ENCODE peak calls at places on chromosomes 5 and 9, in four cellular contexts. One of them, this sample, is unnamed.

GRCh38 chr5:1743769-1744085 is 55.9 kb downstream of the MRPL36 start:
- DNase-seq in brain microvascular endothelial cell: no peak
- DNase-seq in stomach: no peak
- DNase-seq in A549: no peak
- DNase-seq in this sample: no peak

GRCh38 chr9:6552738-6553121 is 92.8 kb downstream of the GLDC start:
- DNase-seq in brain microvascular endothelial cell: peak
- DNase-seq in stomach: no peak
- DNase-seq in A549: no peak
- DNase-seq in this sample: no peak

GRCh38 chr5:159901308-159901707 is 15.0 kb upstream of the ADRA1B start:
- DNase-seq in brain microvascular endothelial cell: no peak
- DNase-seq in stomach: no peak
- DNase-seq in A549: no peak
- DNase-seq in this sample: no peak

GRCh38 chr5:75335952-75336624 is 932 bp upstream of the HMGCR start:
- DNase-seq in brain microvascular endothelial cell: peak
- DNase-seq in stomach: no peak
- DNase-seq in A549: peak
- DNase-seq in this sample: peak

GRCh38 chr9:117265253-117265652 is 149.6 kb downstream of the ASTN2 start:
- DNase-seq in brain microvascular endothelial cell: no peak
- DNase-seq in stomach: no peak
- DNase-seq in A549: no peak
- DNase-seq in this sample: no peak

GRCh38 chr9:35814841-35815543 is at the start of gene HINT2:
- DNase-seq in brain microvascular endothelial cell: peak
- DNase-seq in stomach: peak
- DNase-seq in A549: peak
- DNase-seq in this sample: peak

GRCh38 chr5:126988021-126988569 is 42.3 kb downstream of the MARCHF3 start:
- DNase-seq in brain microvascular endothelial cell: no peak
- DNase-seq in stomach: no peak
- DNase-seq in A549: no peak
- DNase-seq in this sample: no peak

GRCh38 chr5:2125901-2126265 is 243.2 kb upstream of the IRX4 start:
- DNase-seq in brain microvascular endothelial cell: no peak
- DNase-seq in stomach: no peak
- DNase-seq in A549: no peak
- DNase-seq in this sample: no peak

GRCh38 chr9:93435386-93435785 is 16.1 kb upstream of the FAM120A start:
- DNase-seq in brain microvascular endothelial cell: no peak
- DNase-seq in stomach: no peak
- DNase-seq in A549: no peak
- DNase-seq in this sample: no peak

GRCh38 chr9:99140685-99141314 is 35.9 kb downstream of the TGFBR1 start:
- DNase-seq in brain microvascular endothelial cell: peak
- DNase-seq in stomach: no peak
- DNase-seq in A549: peak
- DNase-seq in this sample: no peak

GRCh38 chr5:142434322-142434612 is 109.4 kb upstream of the SPRY4 start:
- DNase-seq in brain microvascular endothelial cell: no peak
- DNase-seq in stomach: no peak
- DNase-seq in A549: no peak
- DNase-seq in this sample: no peak

GRCh38 chr9:109934499-109935214 is 154.7 kb downstream of the PALM2AKAP2 start:
- DNase-seq in brain microvascular endothelial cell: peak
- DNase-seq in stomach: no peak
- DNase-seq in A549: no peak
- DNase-seq in this sample: no peak

GRCh38 chr5:177086918-177087706 is 397 bp downstream of the FGFR4 start:
- DNase-seq in brain microvascular endothelial cell: no peak
- DNase-seq in stomach: peak
- DNase-seq in A549: peak
- DNase-seq in this sample: peak

GRCh38 chr5:4043135-4043534 is 447.5 kb downstream of the IRX1 start:
- DNase-seq in brain microvascular endothelial cell: no peak
- DNase-seq in stomach: no peak
- DNase-seq in A549: no peak
- DNase-seq in this sample: no peak

GRCh38 chr9:129567842-129568559 is 52.9 kb downstream of the C9orf50 start:
- DNase-seq in brain microvascular endothelial cell: no peak
- DNase-seq in stomach: peak
- DNase-seq in A549: peak
- DNase-seq in this sample: no peak

GRCh38 chr5:124764992-124765611 is 18.7 kb upstream of the ZNF608 start:
- DNase-seq in brain microvascular endothelial cell: no peak
- DNase-seq in stomach: no peak
- DNase-seq in A549: no peak
- DNase-seq in this sample: no peak

GRCh38 chr9:123725389-123725788 is 204.5 kb downstream of the DENND1A start:
- DNase-seq in brain microvascular endothelial cell: no peak
- DNase-seq in stomach: no peak
- DNase-seq in A549: no peak
- DNase-seq in this sample: no peak

GRCh38 chr9:70600479-70600878 is 186.0 kb upstream of the KLF9 start:
- DNase-seq in brain microvascular endothelial cell: peak
- DNase-seq in stomach: no peak
- DNase-seq in A549: no peak
- DNase-seq in this sample: no peak

GRCh38 chr9:70602364-70603019 is 188.0 kb upstream of the KLF9 start:
- DNase-seq in brain microvascular endothelial cell: peak
- DNase-seq in stomach: peak
- DNase-seq in A549: peak
- DNase-seq in this sample: peak

GRCh38 chr9:70603020-70603411 is 188.6 kb upstream of the KLF9 start:
- DNase-seq in brain microvascular endothelial cell: no peak
- DNase-seq in stomach: no peak
- DNase-seq in A549: no peak
- DNase-seq in this sample: no peak

GRCh38 chr9:70597886-70598285 is 183.4 kb upstream of the KLF9 start:
- DNase-seq in brain microvascular endothelial cell: no peak
- DNase-seq in stomach: no peak
- DNase-seq in A549: no peak
- DNase-seq in this sample: no peak

GRCh38 chr9:70601000-70601929 is 186.8 kb upstream of the KLF9 start:
- DNase-seq in brain microvascular endothelial cell: peak
- DNase-seq in stomach: peak
- DNase-seq in A549: no peak
- DNase-seq in this sample: peak
- H3K4me3 ChIP-seq in brain microvascular endothelial cell: peak
- H3K4me3 ChIP-seq in stomach: no peak
- H3K4me3 ChIP-seq in A549: no peak
- H3K4me3 ChIP-seq in this sample: no peak

GRCh38 chr9:134182554-134183219 is 18.3 kb upstream of the RNU6ATAC start:
- DNase-seq in brain microvascular endothelial cell: no peak
- DNase-seq in stomach: no peak
- DNase-seq in A549: peak
- DNase-seq in this sample: no peak
- TF ChIP-seq CTCF in brain microvascular endothelial cell: no peak
- TF ChIP-seq CTCF in stomach: no peak
- TF ChIP-seq CTCF in A549: no peak
- TF ChIP-seq CTCF in this sample: no peak

GRCh38 chr5:122014232-122014940 is 52.6 kb downstream of the SRFBP1 start:
- DNase-seq in brain microvascular endothelial cell: no peak
- DNase-seq in stomach: no peak
- DNase-seq in A549: no peak
- DNase-seq in this sample: no peak
- H3K4me3 ChIP-seq in brain microvascular endothelial cell: no peak
- H3K4me3 ChIP-seq in stomach: no peak
- H3K4me3 ChIP-seq in A549: no peak
- H3K4me3 ChIP-seq in this sample: no peak

GRCh38 chr5:10201223-10201868 is 48.3 kb downstream of the ATPSCKMT start:
- DNase-seq in brain microvascular endothelial cell: no peak
- DNase-seq in stomach: no peak
- DNase-seq in A549: no peak
- DNase-seq in this sample: no peak
- TF ChIP-seq CTCF in brain microvascular endothelial cell: peak
- TF ChIP-seq CTCF in stomach: no peak
- TF ChIP-seq CTCF in A549: no peak
- TF ChIP-seq CTCF in this sample: peak

GRCh38 chr9:137175345-137175961 is 3.6 kb upstream of the TMEM210 start:
- DNase-seq in brain microvascular endothelial cell: no peak
- DNase-seq in stomach: no peak
- DNase-seq in A549: no peak
- DNase-seq in this sample: no peak

GRCh38 chr9:137172907-137173794 is 1.3 kb upstream of the TMEM210 start:
- DNase-seq in brain microvascular endothelial cell: no peak
- DNase-seq in stomach: peak
- DNase-seq in A549: no peak
- DNase-seq in this sample: no peak

GRCh38 chr9:137173795-137174664 is 2.2 kb upstream of the TMEM210 start:
- DNase-seq in brain microvascular endothelial cell: no peak
- DNase-seq in stomach: no peak
- DNase-seq in A549: no peak
- DNase-seq in this sample: no peak

GRCh38 chr9:137176302-137177182 is 4.7 kb upstream of the TMEM210 start:
- DNase-seq in brain microvascular endothelial cell: peak
- DNase-seq in stomach: peak
- DNase-seq in A549: peak
- DNase-seq in this sample: no peak

GRCh38 chr9:137174722-137175293 is 3.0 kb upstream of the TMEM210 start:
- DNase-seq in brain microvascular endothelial cell: no peak
- DNase-seq in stomach: no peak
- DNase-seq in A549: no peak
- DNase-seq in this sample: no peak
- H3K4me3 ChIP-seq in brain microvascular endothelial cell: no peak
- H3K4me3 ChIP-seq in stomach: no peak
- H3K4me3 ChIP-seq in A549: no peak
- H3K4me3 ChIP-seq in this sample: no peak

GRCh38 chr9:20271723-20272122 is 350.6 kb downstream of the MLLT3 start:
- DNase-seq in brain microvascular endothelial cell: no peak
- DNase-seq in stomach: no peak
- DNase-seq in A549: no peak
- DNase-seq in this sample: no peak
- TF ChIP-seq CTCF in brain microvascular endothelial cell: peak
- TF ChIP-seq CTCF in stomach: no peak
- TF ChIP-seq CTCF in A549: no peak
- TF ChIP-seq CTCF in this sample: peak

DNA sequence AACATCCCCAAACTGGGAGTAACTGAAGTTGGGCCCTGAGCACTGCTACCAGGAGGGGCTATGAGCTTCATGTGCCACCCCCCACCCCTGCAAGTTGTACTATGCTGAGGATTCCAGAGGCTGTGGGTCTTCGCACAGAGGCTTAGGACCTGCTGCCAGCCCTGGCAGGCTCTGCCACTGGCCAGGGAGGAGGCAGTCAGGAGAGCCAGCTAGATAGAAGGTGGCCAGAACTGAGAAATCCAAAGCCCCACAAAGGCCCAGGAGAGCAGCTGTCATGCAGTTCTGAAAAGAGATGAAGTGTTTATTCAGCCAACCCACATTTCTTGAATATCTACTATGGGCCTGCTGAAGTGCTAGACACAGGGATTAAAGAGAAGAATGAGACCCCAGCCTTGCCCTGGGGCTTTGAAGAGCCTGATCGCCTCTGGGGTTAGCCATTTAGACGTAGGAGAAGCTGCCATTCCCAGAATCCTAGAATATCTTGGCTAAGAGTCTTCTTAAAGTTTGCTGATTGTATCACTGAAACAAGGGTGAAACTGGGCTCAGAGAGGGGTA is 1.4 kb downstream of the ALAD start:
- DNase-seq in brain microvascular endothelial cell: no peak
- DNase-seq in stomach: no peak
- DNase-seq in A549: no peak
- DNase-seq in this sample: no peak
- H3K4me3 ChIP-seq in brain microvascular endothelial cell: no peak
- H3K4me3 ChIP-seq in stomach: peak
- H3K4me3 ChIP-seq in A549: no peak
- H3K4me3 ChIP-seq in this sample: peak

This sample was measured in epithelial cell of proximal tubule.